ENCODE peak calls at places on chromosome 1, in ten cellular contexts. Y is activated T-helper 1 cell treated with anti-CD3 and anti-CD28 coated beads, Interleukin-12 subunit alpha, Interleukin-12 subunit beta, Interleukin-2, Interleukin-4 antibody, amounts not matched to agents 30 ng/mL and 10 ng/mL and 1 ng/mL, durations not matched to agents 14 hours and 24 hours and 36 hours; L is activated gamma-delta T cell treated with Interleukin-2 at 50 U/mL for 16 hours; Q is psoas muscle; T is HFFc6; X is RWPE1; H is WERI-Rb-1; P is NCI-H510A treated with DMSO at 0.1 percent for 48 hours; N is dorsolateral prefrontal cortex; J is NCI-H1105. B is an unnamed sample.

GRCh38 chr1:28507247-28507645 is 1.4 kb downstream of the RCC1 start:
- DNase-seq in T (no peak), X (no peak), Y (no peak), H (no peak), Q (no peak), L (no peak), N (no peak), J (no peak), P (no peak), B (no peak)

GRCh38 chr1:202585591-202585934 is 124.7 kb downstream of the SYT2 start:
- DNase-seq in J (no peak), X (no peak), N (no peak), Y (no peak), T (no peak), H (no peak), Q (no peak), P (no peak), L (no peak), B (no peak)

GRCh38 chr1:155207578-155208405 is at the start of gene THBS3:
- DNase-seq in X (no peak), P (peak), Q (peak), L (no peak), J (peak), T (no peak), Y (no peak), H (peak), N (no peak), B (peak)

GRCh38 chr1:35718492-35719336 is at the start of gene C1orf216:
- DNase-seq in X (peak), Y (peak), P (peak), H (peak), N (peak), T (peak), J (peak), L (peak), Q (peak), B (peak)

GRCh38 chr1:167676916-167677848 is 44.6 kb upstream of the MPZL1 start:
- DNase-seq in L (no peak), X (no peak), P (no peak), Q (no peak), N (no peak), Y (no peak), T (no peak), H (no peak), J (no peak), B (no peak)

GRCh38 chr1:200888349-200888838 is 6.3 kb upstream of the INAVA start:
- DNase-seq in X (no peak), Q (no peak), P (no peak), N (no peak), Y (peak), H (peak), L (peak), T (no peak), J (no peak), B (no peak)

GRCh38 chr1:31799895-31800676 is 15.7 kb downstream of the SPOCD1 start:
- DNase-seq in T (no peak), J (no peak), L (no peak), Y (no peak), Q (peak), N (no peak), P (no peak), H (peak), X (no peak), B (no peak)

GRCh38 chr1:247286134-247286670 is 30.3 kb downstream of the VN1R5 start:
- DNase-seq in J (no peak), H (no peak), Y (no peak), T (no peak), N (no peak), L (no peak), P (no peak), X (no peak), Q (no peak), B (no peak)

GRCh38 chr1:175197536-175197935 is 5.0 kb upstream of the KIAA0040 start:
- DNase-seq in T (peak), H (no peak), J (no peak), N (no peak), P (no peak), X (peak), Q (no peak), Y (no peak), L (no peak), B (no peak)

GRCh38 chr1:6497215-6497866 is 5.9 kb upstream of the PLEKHG5 start:
- DNase-seq in X (peak), L (peak), T (peak), Y (peak), Q (no peak), J (peak), H (peak), N (peak), P (peak), B (peak)

GRCh38 chr1:35851175-35851869 is 31.7 kb upstream of the AGO1 start:
- DNase-seq in L (no peak), P (no peak), Y (no peak), N (no peak), H (no peak), T (peak), J (no peak), X (no peak), Q (no peak), B (peak)

GRCh38 chr1:46749921-46750404 is 31.0 kb upstream of the EFCAB14 start:
- DNase-seq in L (no peak), Y (no peak), P (no peak), N (no peak), J (no peak), T (no peak), H (no peak), Q (peak), X (peak), B (no peak)

GRCh38 chr1:36988741-36989193 is 45.5 kb downstream of the GRIK3 start:
- DNase-seq in Q (no peak), Y (no peak), J (peak), T (no peak), H (no peak), X (no peak), P (peak), N (no peak), L (no peak), B (no peak)

B was measured in G401.